ENCODE peak calls at places on chromosomes 4 and X, in five cellular contexts. T is neuronal stem cell, F is H9, V is mesenchymal stem cell, A is H1. L is an unnamed sample.
A peak's percentile ranks its signal among the peaks of the same experiment; 100 is the strongest.

GRCh38 chr4:173424899-173425805 is 26.2 kb upstream of the SCRG1 start:
- DNase-seq in T (no peak), F (no peak), V (peak; percentile 68), A (no peak), L (no peak)

GRCh38 chr4:87806520-87806919 is 7.2 kb downstream of the IBSP start:
- DNase-seq in T (no peak), F (no peak), V (no peak), A (no peak), L (peak; percentile 92)

GRCh38 chr4:113434247-113434587 is 327.3 kb downstream of the CAMK2D start:
- DNase-seq in T (no peak), F (no peak), V (peak; percentile 41), A (no peak), L (no peak)

GRCh38 chr4:55491486-55491885 is 55.2 kb downstream of the CLOCK start:
- DNase-seq in T (no peak), F (no peak), V (peak; percentile 33), A (no peak), L (no peak)

GRCh38 chr4:121686265-121686664 is 10.5 kb downstream of the ANXA5 start:
- DNase-seq in T (no peak), F (no peak), V (no peak), A (no peak), L (no peak)

GRCh38 chrX:153774576-153775292 is 6.1 kb upstream of the SRPK3 start:
- DNase-seq in T (no peak), F (no peak), V (no peak), A (no peak), L (no peak)

GRCh38 chrX:152821145-152821765 is 9.3 kb downstream of the CETN2 start:
- DNase-seq in T (no peak), F (peak; percentile 50), V (peak; percentile 28), A (peak; percentile 9), L (peak; percentile 53)

GRCh38 chr4:170106899-170107298 is 17.1 kb upstream of the AADAT start:
- DNase-seq in T (no peak), F (no peak), V (no peak), A (no peak), L (no peak)

GRCh38 chrX:79081895-79082512 is 62.5 kb upstream of the GPR174 start:
- DNase-seq in T (peak; percentile 14), F (no peak), V (peak; percentile 1), A (no peak), L (no peak)

GRCh38 chr4:23890369-23891063 is 669 bp upstream of the PPARGC1A start:
- DNase-seq in T (no peak), F (no peak), V (peak; percentile 45), A (no peak), L (peak; percentile 9)
- H3K4me1 ChIP-seq in T (peaks cover 6% of the 10 kb centered on the region), F (peaks cover 14% of the 10 kb centered on the region), V (peaks cover 4% of the 10 kb centered on the region), A (peaks cover 15% of the 10 kb centered on the region), L (peaks cover 17% of the 10 kb centered on the region)

GRCh38 chrX:140715787-140716186 is 6.2 kb downstream of the LINC00632 start:
- DNase-seq in T (no peak), F (no peak), V (peak; percentile 91), A (no peak), L (no peak)
- H2BK12ac ChIP-seq in T (no peak overlapping the region), F (no peak overlapping the region), V (no peak overlapping the region), A (no peak overlapping the region), L (no peak overlapping the region)

GRCh38 chr4:99154658-99155342 is 10.7 kb upstream of the ADH4 start:
- DNase-seq in T (no peak), F (no peak), V (no peak), A (no peak), L (no peak)

GRCh38 chr4:99161700-99162099 is 17.6 kb upstream of the ADH4 start:
- DNase-seq in T (no peak), F (no peak), V (no peak), A (no peak), L (no peak)

GRCh38 chr4:99156992-99157391 is 12.9 kb upstream of the ADH4 start:
- DNase-seq in T (no peak), F (no peak), V (no peak), A (no peak), L (no peak)

GRCh38 chr4:99159699-99160098 is 15.6 kb upstream of the ADH4 start:
- DNase-seq in T (no peak), F (no peak), V (no peak), A (no peak), L (no peak)

GRCh38 chr4:99157478-99157935 is 13.4 kb upstream of the ADH4 start:
- DNase-seq in T (no peak), F (no peak), V (no peak), A (no peak), L (no peak)
- H3K4me2 ChIP-seq in T (no peak overlapping the region), F (no peak overlapping the region), V (no peak overlapping the region), A (no peak overlapping the region), L (no peak overlapping the region)

GRCh38 chr4:140300271-140300970 is 73.0 kb upstream of the SCOC start:
- DNase-seq in T (no peak), F (peak; percentile 2), V (peak; percentile 69), A (no peak), L (peak; percentile 40)
- H3K4me1 ChIP-seq in T (peaks cover 13% of the 10 kb centered on the region), F (peaks cover 3% of the 10 kb centered on the region), V (peaks cover 12% of the 10 kb centered on the region), A (no peaks in the 10 kb centered on the region), L (peaks cover 2% of the 10 kb centered on the region)

DNA sequence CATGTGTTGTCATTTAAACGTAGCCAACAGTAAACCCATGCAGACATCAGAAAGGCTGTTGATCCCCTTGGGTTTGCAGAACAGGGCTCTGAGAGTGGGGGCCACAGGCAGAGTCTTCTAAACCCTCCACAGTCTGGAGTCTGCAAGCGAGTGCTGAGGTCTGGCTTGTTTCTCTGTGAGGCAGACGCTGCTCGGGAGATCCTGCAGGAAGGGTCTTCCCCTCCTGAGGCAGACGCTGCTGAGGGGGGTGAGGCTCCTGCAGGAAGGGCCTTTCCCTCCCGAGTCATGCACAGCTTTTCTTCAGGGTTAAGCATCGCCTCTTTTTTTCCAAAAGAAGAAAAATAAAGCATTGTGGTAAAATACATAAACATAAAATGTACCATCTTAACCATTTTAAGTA is 17.1 kb upstream of the PDE6B start:
- DNase-seq in T (no peak), F (no peak), V (no peak), A (no peak), L (no peak)
- H2BK12ac ChIP-seq in T (no peak overlapping the region), F (no peak overlapping the region), V (no peak overlapping the region), A (no peak overlapping the region), L (no peak overlapping the region)